ENCODE peak calls at places on chromosome 9, in nine cellular contexts. One of them, this sample, is unnamed.

GRCh38 chr9:37025381-37026084 is 8.5 kb downstream of the PAX5 start:
- DNase-seq in RWPE2: no peak
- DNase-seq in psoas muscle: no peak
- DNase-seq in astrocyte of the spinal cord: no peak
- DNase-seq in right lobe of liver: no peak
- DNase-seq in HCT116: no peak
- DNase-seq in cardiac muscle cell: no peak
- DNase-seq in tibial nerve: no peak
- DNase-seq in ascending aorta: no peak
- DNase-seq in this sample: no peak

GRCh38 chr9:27118916-27119315 is 9.9 kb downstream of the TEK start:
- DNase-seq in RWPE2: no peak
- DNase-seq in psoas muscle: no peak
- DNase-seq in astrocyte of the spinal cord: peak; percentile 77
- DNase-seq in right lobe of liver: no peak
- DNase-seq in HCT116: no peak
- DNase-seq in cardiac muscle cell: no peak
- DNase-seq in tibial nerve: no peak
- DNase-seq in ascending aorta: no peak
- DNase-seq in this sample: peak; percentile 70

GRCh38 chr9:72588336-72588735 is 66.9 kb downstream of the TMC1 start:
- DNase-seq in RWPE2: no peak
- DNase-seq in psoas muscle: no peak
- DNase-seq in astrocyte of the spinal cord: peak; percentile 64
- DNase-seq in right lobe of liver: no peak
- DNase-seq in HCT116: no peak
- DNase-seq in cardiac muscle cell: peak; percentile 77
- DNase-seq in tibial nerve: no peak
- DNase-seq in ascending aorta: no peak
- DNase-seq in this sample: no peak

GRCh38 chr9:76161546-76161945 is 232.7 kb downstream of the RFK start:
- DNase-seq in RWPE2: no peak
- DNase-seq in psoas muscle: no peak
- DNase-seq in astrocyte of the spinal cord: peak; percentile 74
- DNase-seq in right lobe of liver: no peak
- DNase-seq in HCT116: no peak
- DNase-seq in cardiac muscle cell: peak; percentile 89
- DNase-seq in tibial nerve: no peak
- DNase-seq in ascending aorta: no peak
- DNase-seq in this sample: peak; percentile 89

GRCh38 chr9:35920004-35920658 is 10.8 kb downstream of the SPAAR start:
- DNase-seq in RWPE2: no peak
- DNase-seq in psoas muscle: no peak
- DNase-seq in astrocyte of the spinal cord: no peak
- DNase-seq in right lobe of liver: no peak
- DNase-seq in HCT116: no peak
- DNase-seq in cardiac muscle cell: no peak
- DNase-seq in tibial nerve: no peak
- DNase-seq in ascending aorta: no peak
- DNase-seq in this sample: peak; percentile 14

GRCh38 chr9:127133739-127134167 is 11.3 kb upstream of the ANGPTL2 start:
- DNase-seq in RWPE2: no peak
- DNase-seq in psoas muscle: peak; percentile 84
- DNase-seq in astrocyte of the spinal cord: peak; percentile 87
- DNase-seq in right lobe of liver: no peak
- DNase-seq in HCT116: no peak
- DNase-seq in cardiac muscle cell: peak; percentile 74
- DNase-seq in tibial nerve: peak; percentile 51
- DNase-seq in ascending aorta: peak; percentile 78
- DNase-seq in this sample: peak; percentile 88

GRCh38 chr9:81224166-81224858 is 465.0 kb downstream of the TLE1 start:
- DNase-seq in RWPE2: no peak
- DNase-seq in psoas muscle: no peak
- DNase-seq in astrocyte of the spinal cord: no peak
- DNase-seq in right lobe of liver: no peak
- DNase-seq in HCT116: no peak
- DNase-seq in cardiac muscle cell: no peak
- DNase-seq in tibial nerve: no peak
- DNase-seq in ascending aorta: no peak
- DNase-seq in this sample: no peak

GRCh38 chr9:129868571-129869486 is 33.6 kb downstream of the USP20 start:
- DNase-seq in RWPE2: no peak
- DNase-seq in psoas muscle: peak; percentile 58
- DNase-seq in astrocyte of the spinal cord: no peak
- DNase-seq in right lobe of liver: no peak
- DNase-seq in HCT116: no peak
- DNase-seq in cardiac muscle cell: no peak
- DNase-seq in tibial nerve: no peak
- DNase-seq in ascending aorta: no peak
- DNase-seq in this sample: no peak

GRCh38 chr9:128927731-128928411 is 7.1 kb downstream of the PHYHD1 start:
- DNase-seq in RWPE2: no peak
- DNase-seq in psoas muscle: peak; percentile 72
- DNase-seq in astrocyte of the spinal cord: peak; percentile 45
- DNase-seq in right lobe of liver: peak; percentile 56
- DNase-seq in HCT116: peak; percentile 42
- DNase-seq in cardiac muscle cell: peak; percentile 61
- DNase-seq in tibial nerve: no peak
- DNase-seq in ascending aorta: no peak
- DNase-seq in this sample: peak; percentile 58

GRCh38 chr9:138096192-138096845 is 218.7 kb downstream of the CACNA1B start:
- DNase-seq in RWPE2: no peak
- DNase-seq in psoas muscle: no peak
- DNase-seq in astrocyte of the spinal cord: no peak
- DNase-seq in right lobe of liver: no peak
- DNase-seq in HCT116: no peak
- DNase-seq in cardiac muscle cell: no peak
- DNase-seq in tibial nerve: no peak
- DNase-seq in ascending aorta: no peak
- DNase-seq in this sample: no peak

GRCh38 chr9:129560849-129561248 is 60.1 kb downstream of the C9orf50 start:
- DNase-seq in RWPE2: no peak
- DNase-seq in psoas muscle: no peak
- DNase-seq in astrocyte of the spinal cord: no peak
- DNase-seq in right lobe of liver: peak; percentile 90
- DNase-seq in HCT116: no peak
- DNase-seq in cardiac muscle cell: no peak
- DNase-seq in tibial nerve: no peak
- DNase-seq in ascending aorta: no peak
- DNase-seq in this sample: peak; percentile 27

GRCh38 chr9:8685846-8686245 is 886.3 kb upstream of the DMAC1 start:
- DNase-seq in RWPE2: no peak
- DNase-seq in psoas muscle: no peak
- DNase-seq in astrocyte of the spinal cord: no peak
- DNase-seq in right lobe of liver: no peak
- DNase-seq in HCT116: no peak
- DNase-seq in cardiac muscle cell: no peak
- DNase-seq in tibial nerve: no peak
- DNase-seq in ascending aorta: no peak
- DNase-seq in this sample: no peak

GRCh38 chr9:36997414-36997813 is 36.7 kb downstream of the PAX5 start:
- DNase-seq in RWPE2: no peak
- DNase-seq in psoas muscle: no peak
- DNase-seq in astrocyte of the spinal cord: no peak
- DNase-seq in right lobe of liver: no peak
- DNase-seq in HCT116: no peak
- DNase-seq in cardiac muscle cell: peak; percentile 23
- DNase-seq in tibial nerve: no peak
- DNase-seq in ascending aorta: no peak
- DNase-seq in this sample: no peak

GRCh38 chr9:82532504-82532903 is 530.4 kb downstream of the RASEF start:
- DNase-seq in RWPE2: no peak
- DNase-seq in psoas muscle: no peak
- DNase-seq in astrocyte of the spinal cord: no peak
- DNase-seq in right lobe of liver: no peak
- DNase-seq in HCT116: no peak
- DNase-seq in cardiac muscle cell: peak; percentile 19
- DNase-seq in tibial nerve: no peak
- DNase-seq in ascending aorta: no peak
- DNase-seq in this sample: peak; percentile 12

GRCh38 chr9:136311433-136312375 is 7.8 kb upstream of the CCDC187 start:
- DNase-seq in RWPE2: no peak
- DNase-seq in psoas muscle: no peak
- DNase-seq in astrocyte of the spinal cord: no peak
- DNase-seq in right lobe of liver: no peak
- DNase-seq in HCT116: peak; percentile 47
- DNase-seq in cardiac muscle cell: no peak
- DNase-seq in tibial nerve: no peak
- DNase-seq in ascending aorta: no peak
- DNase-seq in this sample: no peak

GRCh38 chr9:128323786-128324185 is 1.1 kb downstream of the COQ4 start:
- DNase-seq in RWPE2: no peak
- DNase-seq in psoas muscle: no peak
- DNase-seq in astrocyte of the spinal cord: no peak
- DNase-seq in right lobe of liver: no peak
- DNase-seq in HCT116: no peak
- DNase-seq in cardiac muscle cell: no peak
- DNase-seq in tibial nerve: no peak
- DNase-seq in ascending aorta: no peak
- DNase-seq in this sample: no peak

GRCh38 chr9:132673355-132673754 is 3.1 kb downstream of the GTF3C4 start:
- DNase-seq in RWPE2: no peak
- DNase-seq in psoas muscle: no peak
- DNase-seq in astrocyte of the spinal cord: peak; percentile 41
- DNase-seq in right lobe of liver: no peak
- DNase-seq in HCT116: no peak
- DNase-seq in cardiac muscle cell: peak; percentile 54
- DNase-seq in tibial nerve: no peak
- DNase-seq in ascending aorta: no peak
- DNase-seq in this sample: peak; percentile 70

GRCh38 chr9:79570449-79571308 is 1.1 kb upstream of the TLE4 start:
- DNase-seq in RWPE2: peak; percentile 51
- DNase-seq in psoas muscle: peak; percentile 66
- DNase-seq in astrocyte of the spinal cord: peak; percentile 79
- DNase-seq in right lobe of liver: peak; percentile 36
- DNase-seq in HCT116: no peak
- DNase-seq in cardiac muscle cell: peak; percentile 59
- DNase-seq in tibial nerve: no peak
- DNase-seq in ascending aorta: peak; percentile 73
- DNase-seq in this sample: peak; percentile 76

GRCh38 chr9:115437418-115437817 is 319.5 kb upstream of the TNC start:
- DNase-seq in RWPE2: no peak
- DNase-seq in psoas muscle: no peak
- DNase-seq in astrocyte of the spinal cord: no peak
- DNase-seq in right lobe of liver: no peak
- DNase-seq in HCT116: no peak
- DNase-seq in cardiac muscle cell: no peak
- DNase-seq in tibial nerve: no peak
- DNase-seq in ascending aorta: no peak
- DNase-seq in this sample: no peak

GRCh38 chr9:108033976-108034964 is 544.7 kb upstream of the KLF4 start:
- DNase-seq in RWPE2: no peak
- DNase-seq in psoas muscle: no peak
- DNase-seq in astrocyte of the spinal cord: no peak
- DNase-seq in right lobe of liver: no peak
- DNase-seq in HCT116: no peak
- DNase-seq in cardiac muscle cell: peak; percentile 88
- DNase-seq in tibial nerve: no peak
- DNase-seq in ascending aorta: no peak
- DNase-seq in this sample: peak; percentile 74

GRCh38 chr9:137387034-137387890 is 35.7 kb downstream of the EXD3 start:
- DNase-seq in RWPE2: no peak
- DNase-seq in psoas muscle: peak; percentile 45
- DNase-seq in astrocyte of the spinal cord: no peak
- DNase-seq in right lobe of liver: no peak
- DNase-seq in HCT116: no peak
- DNase-seq in cardiac muscle cell: peak; percentile 15
- DNase-seq in tibial nerve: no peak
- DNase-seq in ascending aorta: no peak
- DNase-seq in this sample: peak; percentile 42

GRCh38 chr9:89493671-89494070 is 4.2 kb downstream of the SEMA4D start:
- DNase-seq in RWPE2: no peak
- DNase-seq in psoas muscle: no peak
- DNase-seq in astrocyte of the spinal cord: no peak
- DNase-seq in right lobe of liver: no peak
- DNase-seq in HCT116: no peak
- DNase-seq in cardiac muscle cell: no peak
- DNase-seq in tibial nerve: no peak
- DNase-seq in ascending aorta: no peak
- DNase-seq in this sample: no peak

DNA sequence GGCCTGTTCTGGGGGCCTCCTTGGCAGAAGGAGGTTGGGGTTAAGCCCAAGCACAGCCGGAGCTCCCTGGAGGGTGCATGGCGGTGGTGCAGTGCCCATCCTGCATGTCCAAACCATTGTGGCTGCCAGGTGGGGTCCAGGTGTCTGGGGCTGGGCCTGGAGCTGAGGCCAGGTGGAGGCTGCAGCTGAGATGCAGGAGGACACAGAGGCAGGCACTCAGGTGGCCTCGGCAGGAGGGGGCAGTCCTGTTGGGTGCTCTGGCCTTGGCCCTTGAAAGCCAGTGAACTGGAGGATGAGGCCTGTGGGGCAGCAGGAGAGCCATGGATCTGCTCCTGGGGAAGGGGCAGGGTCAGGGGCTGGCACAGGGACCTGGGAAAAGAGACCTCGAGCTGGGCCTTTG is 195.3 kb downstream of the OLFM1 start:
- DNase-seq in RWPE2: no peak
- DNase-seq in psoas muscle: peak; percentile 42
- DNase-seq in astrocyte of the spinal cord: no peak
- DNase-seq in right lobe of liver: no peak
- DNase-seq in HCT116: no peak
- DNase-seq in cardiac muscle cell: no peak
- DNase-seq in tibial nerve: no peak
- DNase-seq in ascending aorta: no peak
- DNase-seq in this sample: no peak
- H3K4me3 ChIP-seq in RWPE2: no peak overlapping the region
- H3K4me3 ChIP-seq in psoas muscle: no peak overlapping the region
- H3K4me3 ChIP-seq in astrocyte of the spinal cord: no peak overlapping the region
- H3K4me3 ChIP-seq in right lobe of liver: no peak overlapping the region
- H3K4me3 ChIP-seq in HCT116: no peak overlapping the region
- H3K4me3 ChIP-seq in cardiac muscle cell: no peak overlapping the region
- H3K4me3 ChIP-seq in tibial nerve: no peak overlapping the region
- H3K4me3 ChIP-seq in ascending aorta: no peak overlapping the region
- H3K4me3 ChIP-seq in this sample: no peak overlapping the region

GRCh38 chr9:90641868-90642558 is 611 bp downstream of the DIRAS2 start:
- DNase-seq in RWPE2: no peak
- DNase-seq in psoas muscle: no peak
- DNase-seq in astrocyte of the spinal cord: peak; percentile 5
- DNase-seq in right lobe of liver: no peak
- DNase-seq in HCT116: no peak
- DNase-seq in cardiac muscle cell: no peak
- DNase-seq in tibial nerve: no peak
- DNase-seq in ascending aorta: no peak
- DNase-seq in this sample: peak; percentile 2
- H3K4me3 ChIP-seq in RWPE2: no peak overlapping the region
- H3K4me3 ChIP-seq in psoas muscle: peak overlapping the region; percentile 65
- H3K4me3 ChIP-seq in astrocyte of the spinal cord: peak overlapping the region; percentile 27
- H3K4me3 ChIP-seq in right lobe of liver: peak overlapping the region; percentile 31
- H3K4me3 ChIP-seq in HCT116: no peak overlapping the region
- H3K4me3 ChIP-seq in cardiac muscle cell: peak overlapping the region; percentile 28
- H3K4me3 ChIP-seq in tibial nerve: peak overlapping the region; percentile 40
- H3K4me3 ChIP-seq in ascending aorta: no peak overlapping the region
- H3K4me3 ChIP-seq in this sample: no peak overlapping the region

GRCh38 chr9:121557581-121558422 is 58.2 kb upstream of the GGTA1 start:
- DNase-seq in RWPE2: no peak
- DNase-seq in psoas muscle: peak; percentile 87
- DNase-seq in astrocyte of the spinal cord: peak; percentile 95
- DNase-seq in right lobe of liver: peak; percentile 78
- DNase-seq in HCT116: no peak
- DNase-seq in cardiac muscle cell: peak; percentile 88
- DNase-seq in tibial nerve: no peak
- DNase-seq in ascending aorta: peak; percentile 95
- DNase-seq in this sample: peak; percentile 90
- H3K4me3 ChIP-seq in RWPE2: no peak overlapping the region
- H3K4me3 ChIP-seq in psoas muscle: peak overlapping the region; percentile 22
- H3K4me3 ChIP-seq in astrocyte of the spinal cord: no peak overlapping the region
- H3K4me3 ChIP-seq in right lobe of liver: no peak overlapping the region
- H3K4me3 ChIP-seq in HCT116: no peak overlapping the region
- H3K4me3 ChIP-seq in cardiac muscle cell: no peak overlapping the region
- H3K4me3 ChIP-seq in tibial nerve: no peak overlapping the region
- H3K4me3 ChIP-seq in ascending aorta: peak overlapping the region; percentile 2
- H3K4me3 ChIP-seq in this sample: no peak overlapping the region

GRCh38 chr9:69672828-69673640 is 863 bp upstream of the APBA1 start:
- DNase-seq in RWPE2: peak; percentile 84
- DNase-seq in psoas muscle: peak; percentile 92
- DNase-seq in astrocyte of the spinal cord: peak; percentile 90
- DNase-seq in right lobe of liver: peak; percentile 90
- DNase-seq in HCT116: peak; percentile 77
- DNase-seq in cardiac muscle cell: peak; percentile 88
- DNase-seq in tibial nerve: peak; percentile 61
- DNase-seq in ascending aorta: peak; percentile 89
- DNase-seq in this sample: peak; percentile 88
- H3K4me3 ChIP-seq in RWPE2: peak overlapping the region; percentile 60
- H3K4me3 ChIP-seq in psoas muscle: peak overlapping the region; percentile 78
- H3K4me3 ChIP-seq in astrocyte of the spinal cord: peak overlapping the region; percentile 59
- H3K4me3 ChIP-seq in right lobe of liver: peak overlapping the region; percentile 66
- H3K4me3 ChIP-seq in HCT116: peak overlapping the region; percentile 47
- H3K4me3 ChIP-seq in cardiac muscle cell: peak overlapping the region; percentile 46
- H3K4me3 ChIP-seq in tibial nerve: peak overlapping the region; percentile 72
- H3K4me3 ChIP-seq in ascending aorta: peak overlapping the region; percentile 95
- H3K4me3 ChIP-seq in this sample: peak overlapping the region; percentile 70